ENCODE peak calls at places on chromosomes 1 and 21, in seven cellular contexts. K is tibial artery, G is astrocyte of the spinal cord, E is pancreas, T is fibroblast of lung, I is kidney epithelial cell, S is PC-9. J is an unnamed sample.

GRCh38 chr1:171434717-171435346 is 50.5 kb upstream of the PRRC2C start:
- DNase-seq in K (peak; percentile 69), G (peak; percentile 90), E (no peak), T (peak; percentile 92), I (no peak), S (no peak), J (no peak)

GRCh38 chr21:45017376-45017960 is 56.9 kb upstream of the ADARB1 start:
- DNase-seq in K (peak; percentile 65), G (no peak), E (no peak), T (no peak), I (no peak), S (no peak), J (peak; percentile 63)

GRCh38 chr1:171460018-171460585 is 25.2 kb upstream of the PRRC2C start:
- DNase-seq in K (no peak), G (no peak), E (no peak), T (no peak), I (no peak), S (no peak), J (no peak)

GRCh38 chr1:218456449-218456848 is 111.3 kb downstream of the TGFB2 start:
- DNase-seq in K (no peak), G (no peak), E (no peak), T (no peak), I (no peak), S (no peak), J (no peak)

GRCh38 chr1:172724746-172725613 is 66.1 kb downstream of the FASLG start:
- DNase-seq in K (no peak), G (no peak), E (no peak), T (no peak), I (no peak), S (no peak), J (no peak)

GRCh38 chr1:202501281-202501680 is 152.8 kb downstream of the PPP1R12B start:
- DNase-seq in K (no peak), G (peak; percentile 43), E (no peak), T (peak; percentile 31), I (no peak), S (no peak), J (no peak)

GRCh38 chr1:80441664-80442063 is 1359.1 kb upstream of the ADGRL2 start:
- DNase-seq in K (no peak), G (no peak), E (no peak), T (no peak), I (no peak), S (no peak), J (no peak)

GRCh38 chr21:14308234-14308633 is 74.7 kb downstream of the HSPA13 start:
- DNase-seq in K (no peak), G (no peak), E (no peak), T (no peak), I (no peak), S (no peak), J (no peak)

GRCh38 chr1:36523230-36523495 is 40.5 kb upstream of the CSF3R start:
- DNase-seq in K (no peak), G (no peak), E (no peak), T (no peak), I (no peak), S (no peak), J (no peak)

GRCh38 chr1:226019550-226019949 is 20.4 kb upstream of the SDE2 start:
- DNase-seq in K (no peak), G (no peak), E (no peak), T (no peak), I (no peak), S (no peak), J (no peak)

GRCh38 chr1:101193733-101194169 is 43.1 kb upstream of the S1PR1 start:
- DNase-seq in K (no peak), G (no peak), E (no peak), T (no peak), I (no peak), S (no peak), J (no peak)

GRCh38 chr1:185679220-185679619 is 55.0 kb upstream of the HMCN1 start:
- DNase-seq in K (no peak), G (no peak), E (no peak), T (peak; percentile 49), I (no peak), S (no peak), J (no peak)

GRCh38 chr1:228903573-228904122 is 168.4 kb downstream of the RHOU start:
- DNase-seq in K (no peak), G (peak; percentile 22), E (no peak), T (peak; percentile 6), I (peak; percentile 43), S (no peak), J (no peak)

GRCh38 chr1:111512132-111512874 is 8.9 kb upstream of the ADORA3 start:
- DNase-seq in K (no peak), G (no peak), E (no peak), T (no peak), I (no peak), S (no peak), J (no peak)

GRCh38 chr1:235933483-235934116 is 66.9 kb upstream of the LYST start:
- DNase-seq in K (no peak), G (no peak), E (no peak), T (no peak), I (no peak), S (no peak), J (no peak)

GRCh38 chr1:112791723-112792104 is 76.6 kb upstream of the PPM1J start:
- DNase-seq in K (no peak), G (no peak), E (no peak), T (no peak), I (no peak), S (no peak), J (no peak)

GRCh38 chr1:89724369-89725015 is 91.6 kb downstream of the LRRC8C start:
- DNase-seq in K (no peak), G (no peak), E (no peak), T (peak; percentile 62), I (no peak), S (no peak), J (no peak)

GRCh38 chr1:44327679-44328491 is 27.2 kb downstream of the ERI3 start:
- DNase-seq in K (peak; percentile 95), G (peak; percentile 99), E (peak; percentile 66), T (peak; percentile 100), I (peak; percentile 99), S (peak; percentile 99), J (peak; percentile 93)

GRCh38 chr1:39919545-39919944 is 17.8 kb upstream of the MYCL start:
- DNase-seq in K (no peak), G (peak; percentile 28), E (peak; percentile 35), T (peak; percentile 50), I (no peak), S (peak; percentile 54), J (no peak)
- TF ChIP-seq CTCF in K (peak; percentile 50), G (peak; percentile 53), E (peak; percentile 56), T (peak; percentile 48), I (peak; percentile 73), S (peak; percentile 90), J (peak; percentile 20)

GRCh38 chr1:204567067-204567466 is 50.9 kb downstream of the MDM4 start:
- DNase-seq in K (no peak), G (no peak), E (no peak), T (no peak), I (no peak), S (no peak), J (no peak)

GRCh38 chr1:204566583-204566955 is 50.4 kb downstream of the MDM4 start:
- DNase-seq in K (no peak), G (no peak), E (no peak), T (no peak), I (no peak), S (no peak), J (no peak)

GRCh38 chr1:204564835-204565234 is 48.6 kb downstream of the MDM4 start:
- DNase-seq in K (no peak), G (no peak), E (no peak), T (no peak), I (no peak), S (no peak), J (no peak)

GRCh38 chr1:204563780-204564179 is 47.6 kb downstream of the MDM4 start:
- DNase-seq in K (no peak), G (no peak), E (no peak), T (no peak), I (no peak), S (no peak), J (no peak)

DNA sequence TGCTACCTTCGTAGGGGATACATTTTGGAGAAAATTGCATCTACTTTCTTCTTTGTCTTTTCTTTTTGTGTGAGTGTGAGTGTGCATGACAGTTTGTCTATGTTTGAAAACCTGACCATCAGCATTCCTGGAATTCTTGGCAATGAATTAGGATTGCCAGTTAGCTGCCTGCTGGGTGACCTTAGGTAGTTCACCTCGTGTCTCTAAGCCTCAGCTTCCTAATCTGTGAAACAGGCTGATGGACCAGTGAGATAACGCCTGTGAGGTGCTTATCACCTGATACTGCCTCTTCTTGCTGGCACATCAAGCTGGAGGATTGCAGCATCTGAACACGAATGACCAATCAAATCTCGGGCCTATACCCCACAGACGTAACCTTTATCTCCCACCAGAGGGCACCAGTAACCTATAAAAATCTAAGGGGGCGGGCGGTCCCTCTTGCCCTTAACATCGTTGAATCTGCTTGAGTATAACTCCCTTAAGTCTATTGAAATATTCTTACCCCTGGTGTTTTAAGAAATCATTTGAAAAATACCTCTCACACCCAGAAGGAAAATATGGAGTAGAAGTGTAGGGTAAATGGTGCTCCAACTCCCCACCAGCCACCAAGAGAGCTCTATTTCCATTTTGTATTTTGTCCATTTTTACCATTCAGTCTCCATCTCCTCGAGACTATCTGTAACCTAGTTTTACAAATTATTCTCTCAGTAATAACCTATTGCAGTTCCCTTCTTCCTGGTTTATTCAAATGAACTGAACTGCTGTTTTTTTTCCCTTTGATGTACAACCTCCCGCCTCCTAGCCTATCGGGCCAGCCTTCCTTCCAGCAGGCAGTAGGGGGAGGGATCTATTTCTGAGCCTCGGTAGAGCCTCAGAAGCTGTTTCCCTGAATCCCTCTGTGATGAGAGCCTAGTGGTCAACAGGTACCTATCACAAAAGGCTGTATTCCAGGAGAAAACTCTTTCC is 49.7 kb downstream of the MDM4 start:
- DNase-seq in K (no peak), G (peak; percentile 65), E (peak; percentile 14), T (peak; percentile 66), I (peak; percentile 28), S (peak; percentile 94), J (no peak)
- H3K4me3 ChIP-seq in K (no peak overlapping the region), G (no peak overlapping the region), E (no peak overlapping the region), T (no peak overlapping the region), I (no peak overlapping the region), S (no peak overlapping the region), J (no peak overlapping the region)

DNA sequence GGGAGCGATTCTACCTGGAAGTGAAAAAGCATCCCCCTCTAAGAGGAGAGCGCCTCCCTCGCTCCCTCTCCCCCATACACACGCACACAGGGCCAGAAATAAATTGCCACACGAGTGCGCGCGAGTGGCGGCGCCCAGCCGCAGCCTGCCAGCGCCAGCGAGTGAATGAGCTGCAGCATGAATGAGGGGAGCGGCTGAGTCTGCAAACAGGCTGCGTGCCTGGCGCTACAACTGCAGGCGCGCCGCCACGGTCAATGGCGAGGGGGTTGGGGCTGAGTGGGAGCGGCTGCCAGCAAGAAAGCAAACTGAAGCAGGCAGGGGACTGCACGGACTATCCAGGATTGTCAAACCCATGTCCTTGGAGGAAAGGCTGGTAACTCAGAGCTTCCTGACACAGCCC is 2.2 kb downstream of the CAMK1G start:
- DNase-seq in K (no peak), G (peak; percentile 16), E (peak; percentile 23), T (peak; percentile 43), I (no peak), S (no peak), J (no peak)
- TF ChIP-seq CTCF in K (no peak), G (no peak), E (no peak), T (no peak), I (peak; percentile 6), S (no peak), J (no peak)

DNA sequence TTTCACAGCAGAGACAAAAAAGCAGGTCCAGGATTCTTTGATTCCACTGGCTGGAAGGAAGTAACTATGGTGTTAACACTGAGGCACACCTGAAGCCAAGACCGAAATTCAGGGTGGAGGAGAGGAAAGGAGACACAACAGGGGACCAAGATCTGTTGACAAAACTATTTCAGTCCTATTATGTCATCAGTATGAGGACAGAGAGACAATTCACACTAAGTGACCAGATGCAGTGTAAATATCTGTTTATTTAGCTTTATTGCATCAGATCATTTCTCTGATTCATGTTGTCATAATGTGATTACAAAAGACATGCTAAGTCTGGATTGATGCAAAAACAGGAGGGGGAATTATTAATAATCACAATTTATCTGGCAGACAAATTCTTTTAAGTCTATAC is 118.8 kb downstream of the SIPA1L2 start:
- DNase-seq in K (no peak), G (no peak), E (no peak), T (no peak), I (no peak), S (peak; percentile 60), J (no peak)
- H3K4me3 ChIP-seq in K (no peak overlapping the region), G (no peak overlapping the region), E (no peak overlapping the region), T (no peak overlapping the region), I (no peak overlapping the region), S (no peak overlapping the region), J (no peak overlapping the region)

J was measured in suprapubic skin.